ENCODE peak calls at places on chromosomes 12 and 14, in six cellular contexts. One of them, this sample, is unnamed.

GRCh38 chr12:106345739-106346138 is 11.8 kb upstream of the POLR3B start:
- DNase-seq in SK-N-SH: peak; percentile 25
- DNase-seq in Karpas-422: peak; percentile 47
- DNase-seq in MM.1S: no peak
- DNase-seq in PC-3: peak; percentile 76
- DNase-seq in HCT116: peak; percentile 51
- DNase-seq in this sample: peak; percentile 41

GRCh38 chr14:71011479-71011878 is 104.2 kb downstream of the PCNX1 start:
- DNase-seq in Karpas-422: no peak
- DNase-seq in HCT116: no peak
- DNase-seq in SK-N-SH: no peak
- DNase-seq in PC-3: peak; percentile 31
- DNase-seq in MM.1S: no peak
- DNase-seq in this sample: peak; percentile 13

GRCh38 chr14:78022059-78022458 is 148.1 kb upstream of the NRXN3 start:
- DNase-seq in SK-N-SH: peak; percentile 67
- DNase-seq in PC-3: peak; percentile 77
- DNase-seq in MM.1S: peak; percentile 63
- DNase-seq in Karpas-422: peak; percentile 96
- DNase-seq in HCT116: peak; percentile 67
- DNase-seq in this sample: peak; percentile 78

GRCh38 chr12:121787063-121787774 is 6.3 kb downstream of the RHOF start:
- DNase-seq in HCT116: no peak
- DNase-seq in SK-N-SH: no peak
- DNase-seq in MM.1S: no peak
- DNase-seq in PC-3: peak; percentile 57
- DNase-seq in Karpas-422: no peak
- DNase-seq in this sample: no peak

GRCh38 chr14:53696217-53696965 is 260.2 kb downstream of the BMP4 start:
- DNase-seq in PC-3: peak; percentile 55
- DNase-seq in MM.1S: no peak
- DNase-seq in SK-N-SH: no peak
- DNase-seq in HCT116: no peak
- DNase-seq in Karpas-422: no peak
- DNase-seq in this sample: no peak

GRCh38 chr14:95434161-95434560 is 82.3 kb downstream of the SYNE3 start:
- DNase-seq in MM.1S: no peak
- DNase-seq in HCT116: no peak
- DNase-seq in Karpas-422: no peak
- DNase-seq in SK-N-SH: no peak
- DNase-seq in PC-3: no peak
- DNase-seq in this sample: no peak

GRCh38 chr14:49508124-49508523 is 78.1 kb downstream of the RPS29 start:
- DNase-seq in SK-N-SH: no peak
- DNase-seq in Karpas-422: no peak
- DNase-seq in HCT116: no peak
- DNase-seq in PC-3: no peak
- DNase-seq in MM.1S: no peak
- DNase-seq in this sample: no peak

GRCh38 chr12:52395761-52396434 is 10.2 kb downstream of the KRT82 start:
- DNase-seq in SK-N-SH: no peak
- DNase-seq in Karpas-422: peak; percentile 67
- DNase-seq in PC-3: peak; percentile 78
- DNase-seq in HCT116: peak; percentile 75
- DNase-seq in MM.1S: peak; percentile 19
- DNase-seq in this sample: peak; percentile 56

GRCh38 chr12:87469295-87469694 is 559.9 kb downstream of the C12orf50 start:
- DNase-seq in Karpas-422: no peak
- DNase-seq in HCT116: no peak
- DNase-seq in MM.1S: no peak
- DNase-seq in SK-N-SH: no peak
- DNase-seq in PC-3: peak; percentile 14
- DNase-seq in this sample: no peak

GRCh38 chr12:2853626-2854025 is 3.2 kb downstream of the TEX52 start:
- DNase-seq in PC-3: peak; percentile 68
- DNase-seq in HCT116: peak; percentile 28
- DNase-seq in Karpas-422: peak; percentile 58
- DNase-seq in MM.1S: no peak
- DNase-seq in SK-N-SH: peak; percentile 93
- DNase-seq in this sample: peak; percentile 92

GRCh38 chr12:30323008-30323407 is 372.7 kb downstream of the IPO8 start:
- DNase-seq in SK-N-SH: no peak
- DNase-seq in PC-3: no peak
- DNase-seq in Karpas-422: no peak
- DNase-seq in HCT116: no peak
- DNase-seq in MM.1S: no peak
- DNase-seq in this sample: no peak

GRCh38 chr12:46265734-46266133 is 3.1 kb downstream of the SLC38A1 start:
- DNase-seq in SK-N-SH: no peak
- DNase-seq in HCT116: no peak
- DNase-seq in Karpas-422: no peak
- DNase-seq in PC-3: no peak
- DNase-seq in MM.1S: no peak
- DNase-seq in this sample: no peak

GRCh38 chr12:99122959-99123358 is 477.9 kb downstream of the APAF1 start:
- DNase-seq in SK-N-SH: no peak
- DNase-seq in PC-3: no peak
- DNase-seq in Karpas-422: no peak
- DNase-seq in HCT116: no peak
- DNase-seq in MM.1S: no peak
- DNase-seq in this sample: no peak

GRCh38 chr14:78170203-78170602 is at the start of gene NRXN3:
- DNase-seq in PC-3: no peak
- DNase-seq in SK-N-SH: peak; percentile 73
- DNase-seq in HCT116: no peak
- DNase-seq in MM.1S: no peak
- DNase-seq in Karpas-422: no peak
- DNase-seq in this sample: no peak

GRCh38 chr14:94644102-94644535 is 31.9 kb downstream of the SERPINA3 start:
- DNase-seq in HCT116: no peak
- DNase-seq in MM.1S: no peak
- DNase-seq in SK-N-SH: no peak
- DNase-seq in Karpas-422: no peak
- DNase-seq in PC-3: no peak
- DNase-seq in this sample: no peak

GRCh38 chr14:73753887-73754880 is 40.0 kb upstream of the PNMA1 start:
- DNase-seq in Karpas-422: peak; percentile 78
- DNase-seq in PC-3: peak; percentile 56
- DNase-seq in SK-N-SH: no peak
- DNase-seq in HCT116: no peak
- DNase-seq in MM.1S: no peak
- DNase-seq in this sample: peak; percentile 69

GRCh38 chr14:32697704-32698103 is 241.0 kb upstream of the NPAS3 start:
- DNase-seq in MM.1S: no peak
- DNase-seq in PC-3: peak; percentile 72
- DNase-seq in SK-N-SH: no peak
- DNase-seq in Karpas-422: no peak
- DNase-seq in HCT116: no peak
- DNase-seq in this sample: peak; percentile 63

GRCh38 chr12:2376855-2377657 is 324.3 kb downstream of the CACNA1C start:
- DNase-seq in PC-3: no peak
- DNase-seq in MM.1S: no peak
- DNase-seq in SK-N-SH: no peak
- DNase-seq in Karpas-422: no peak
- DNase-seq in HCT116: no peak
- DNase-seq in this sample: no peak

GRCh38 chr14:66359500-66359899 is 126.7 kb upstream of the CCDC196 start:
- DNase-seq in HCT116: peak; percentile 64
- DNase-seq in Karpas-422: peak; percentile 89
- DNase-seq in PC-3: peak; percentile 70
- DNase-seq in MM.1S: peak; percentile 44
- DNase-seq in SK-N-SH: peak; percentile 45
- DNase-seq in this sample: peak; percentile 54

GRCh38 chr14:86604546-86604945 is 1074.6 kb downstream of the FLRT2 start:
- DNase-seq in SK-N-SH: no peak
- DNase-seq in MM.1S: peak; percentile 11
- DNase-seq in HCT116: no peak
- DNase-seq in PC-3: no peak
- DNase-seq in Karpas-422: no peak
- DNase-seq in this sample: no peak

GRCh38 chr12:92866418-92866817 is 62.7 kb downstream of the EEA1 start:
- DNase-seq in PC-3: no peak
- DNase-seq in HCT116: no peak
- DNase-seq in SK-N-SH: no peak
- DNase-seq in MM.1S: no peak
- DNase-seq in Karpas-422: no peak
- DNase-seq in this sample: no peak

GRCh38 chr12:47789712-47790489 is 16.9 kb downstream of the SLC48A1 start:
- DNase-seq in Karpas-422: no peak
- DNase-seq in MM.1S: no peak
- DNase-seq in HCT116: no peak
- DNase-seq in PC-3: no peak
- DNase-seq in SK-N-SH: no peak
- DNase-seq in this sample: no peak

GRCh38 chr12:57616383-57617101 is 5.3 kb downstream of the ARHGEF25 start:
- DNase-seq in MM.1S: no peak
- DNase-seq in Karpas-422: no peak
- DNase-seq in HCT116: no peak
- DNase-seq in SK-N-SH: no peak
- DNase-seq in PC-3: no peak
- DNase-seq in this sample: peak; percentile 90

GRCh38 chr12:92502417-92503028 is 200.3 kb upstream of the PLEKHG7 start:
- DNase-seq in SK-N-SH: no peak
- DNase-seq in PC-3: peak; percentile 7
- DNase-seq in Karpas-422: no peak
- DNase-seq in MM.1S: peak; percentile 50
- DNase-seq in HCT116: no peak
- DNase-seq in this sample: no peak

GRCh38 chr14:98458702-98459101 is 813.3 kb downstream of the BCL11B start:
- DNase-seq in Karpas-422: no peak
- DNase-seq in MM.1S: no peak
- DNase-seq in SK-N-SH: no peak
- DNase-seq in PC-3: no peak
- DNase-seq in HCT116: no peak
- DNase-seq in this sample: no peak
- H3K9me2 ChIP-seq in Karpas-422: no peaks in the 10 kb centered on the region
- H3K9me2 ChIP-seq in MM.1S: no peaks in the 10 kb centered on the region
- H3K9me2 ChIP-seq in SK-N-SH: no peaks in the 10 kb centered on the region
- H3K9me2 ChIP-seq in PC-3: no peaks in the 10 kb centered on the region
- H3K9me2 ChIP-seq in HCT116: no peaks in the 10 kb centered on the region
- H3K9me2 ChIP-seq in this sample: no peaks in the 10 kb centered on the region

GRCh38 chr14:36781897-36782296 is 120.2 kb downstream of the PAX9 start:
- DNase-seq in PC-3: no peak
- DNase-seq in MM.1S: no peak
- DNase-seq in Karpas-422: no peak
- DNase-seq in SK-N-SH: no peak
- DNase-seq in HCT116: no peak
- DNase-seq in this sample: no peak
- H3K9ac ChIP-seq in PC-3: no peak overlapping the region
- H3K9ac ChIP-seq in MM.1S: no peak overlapping the region
- H3K9ac ChIP-seq in Karpas-422: no peak overlapping the region
- H3K9ac ChIP-seq in SK-N-SH: no peak overlapping the region
- H3K9ac ChIP-seq in HCT116: no peak overlapping the region
- H3K9ac ChIP-seq in this sample: no peak overlapping the region

GRCh38 chr12:90044069-90044468 is 335.4 kb upstream of the ATP2B1 start:
- DNase-seq in MM.1S: no peak
- DNase-seq in SK-N-SH: no peak
- DNase-seq in Karpas-422: no peak
- DNase-seq in PC-3: no peak
- DNase-seq in HCT116: no peak
- DNase-seq in this sample: no peak

GRCh38 chr12:90043264-90043663 is 334.6 kb upstream of the ATP2B1 start:
- DNase-seq in PC-3: peak; percentile 32
- DNase-seq in HCT116: no peak
- DNase-seq in SK-N-SH: no peak
- DNase-seq in MM.1S: no peak
- DNase-seq in Karpas-422: no peak
- DNase-seq in this sample: peak; percentile 81

GRCh38 chr12:90048918-90049317 is 340.3 kb upstream of the ATP2B1 start:
- DNase-seq in Karpas-422: no peak
- DNase-seq in PC-3: peak; percentile 29
- DNase-seq in SK-N-SH: no peak
- DNase-seq in MM.1S: no peak
- DNase-seq in HCT116: no peak
- DNase-seq in this sample: peak; percentile 9

DNA sequence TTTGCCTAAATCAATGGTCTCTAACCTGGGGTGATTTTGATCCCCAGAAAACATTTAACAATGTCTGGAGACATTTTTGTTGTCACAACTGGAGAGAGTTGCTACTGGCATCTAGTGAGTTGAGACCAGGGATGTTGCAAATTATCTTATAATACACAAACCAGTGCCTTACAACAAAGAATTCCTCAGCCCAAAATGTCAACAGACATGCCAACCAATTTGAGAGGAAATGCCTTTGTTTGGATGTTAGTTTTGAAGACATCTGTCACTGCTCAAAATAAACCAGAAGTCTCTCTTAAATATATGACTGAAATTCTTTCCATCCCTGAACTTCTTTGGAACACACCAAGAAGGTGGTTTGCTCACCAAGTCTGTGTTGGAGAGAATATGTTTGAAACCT is 336.9 kb upstream of the ATP2B1 start:
- DNase-seq in MM.1S: no peak
- DNase-seq in SK-N-SH: no peak
- DNase-seq in HCT116: no peak
- DNase-seq in Karpas-422: no peak
- DNase-seq in PC-3: no peak
- DNase-seq in this sample: no peak
- H3K9me2 ChIP-seq in MM.1S: no peaks in the 10 kb centered on the region
- H3K9me2 ChIP-seq in SK-N-SH: no peaks in the 10 kb centered on the region
- H3K9me2 ChIP-seq in HCT116: no peaks in the 10 kb centered on the region
- H3K9me2 ChIP-seq in Karpas-422: no peaks in the 10 kb centered on the region
- H3K9me2 ChIP-seq in PC-3: no peaks in the 10 kb centered on the region
- H3K9me2 ChIP-seq in this sample: no peaks in the 10 kb centered on the region

GRCh38 chr14:75098209-75098608 is 28.6 kb downstream of the NEK9 start:
- DNase-seq in PC-3: no peak
- DNase-seq in Karpas-422: no peak
- DNase-seq in SK-N-SH: no peak
- DNase-seq in HCT116: no peak
- DNase-seq in MM.1S: no peak
- DNase-seq in this sample: no peak

GRCh38 chr14:75092698-75093097 is 23.3 kb downstream of the ZC2HC1C start:
- DNase-seq in MM.1S: no peak
- DNase-seq in HCT116: no peak
- DNase-seq in PC-3: no peak
- DNase-seq in Karpas-422: no peak
- DNase-seq in SK-N-SH: no peak
- DNase-seq in this sample: no peak

GRCh38 chr14:75095690-75096089 is 26.2 kb downstream of the ZC2HC1C start:
- DNase-seq in HCT116: no peak
- DNase-seq in Karpas-422: no peak
- DNase-seq in PC-3: no peak
- DNase-seq in MM.1S: no peak
- DNase-seq in SK-N-SH: no peak
- DNase-seq in this sample: no peak

GRCh38 chr14:75096959-75097358 is 27.5 kb downstream of the ZC2HC1C start:
- DNase-seq in PC-3: no peak
- DNase-seq in HCT116: no peak
- DNase-seq in MM.1S: no peak
- DNase-seq in Karpas-422: no peak
- DNase-seq in SK-N-SH: peak; percentile 32
- DNase-seq in this sample: no peak

DNA sequence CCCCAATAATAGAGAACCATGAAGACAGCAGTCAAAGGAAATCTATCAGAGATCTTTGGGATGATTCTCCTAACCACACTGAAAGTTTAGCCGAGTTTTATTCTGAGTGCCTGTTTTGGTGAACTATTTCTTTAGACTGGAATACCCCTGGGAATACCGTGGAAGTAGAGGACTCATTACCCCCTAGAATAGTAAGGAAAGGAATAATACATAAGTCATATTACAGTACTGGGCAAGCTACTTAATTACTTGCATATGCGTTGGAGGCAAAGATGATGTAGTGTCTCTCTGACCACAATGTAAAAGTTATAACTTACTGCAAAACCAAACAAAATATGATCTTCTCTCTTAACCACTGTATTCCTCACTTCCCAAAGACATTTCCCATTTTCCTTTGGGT is 25.5 kb downstream of the ZC2HC1C start:
- DNase-seq in Karpas-422: no peak
- DNase-seq in PC-3: no peak
- DNase-seq in SK-N-SH: no peak
- DNase-seq in HCT116: no peak
- DNase-seq in MM.1S: no peak
- DNase-seq in this sample: peak; percentile 4
- H3K9ac ChIP-seq in Karpas-422: no peak overlapping the region
- H3K9ac ChIP-seq in PC-3: no peak overlapping the region
- H3K9ac ChIP-seq in SK-N-SH: no peak overlapping the region
- H3K9ac ChIP-seq in HCT116: no peak overlapping the region
- H3K9ac ChIP-seq in MM.1S: no peak overlapping the region
- H3K9ac ChIP-seq in this sample: no peak overlapping the region